ENCODE peak calls at places on chromosome 1, in five cellular contexts. W is NAMALWA; V is iris pigment epithelial cell; E is NCI-H2081; A is activated CD8-positive, alpha-beta memory T cell treated with anti-CD3 and anti-CD28 coated beads, Interleukin-2, amount 50 U/mL, for 48 hours. L is an unnamed sample.
A peak's percentile ranks its signal among the peaks of the same experiment; 100 is the strongest.

GRCh38 chr1:3349161-3349967 is 105.1 kb upstream of the ARHGEF16 start:
- DNase-seq in W (peak; percentile 21), E (no peak), A (no peak), V (no peak), L (no peak)

GRCh38 chr1:177975588-177976495 is 6.0 kb upstream of the SEC16B start:
- DNase-seq in E (no peak), W (no peak), A (no peak), V (peak; percentile 76), L (no peak)

GRCh38 chr1:174874337-174875053 is 125.3 kb upstream of the CACYBP start:
- DNase-seq in W (peak; percentile 80), V (no peak), E (peak; percentile 29), A (no peak), L (no peak)

GRCh38 chr1:38068220-38068979 is 21.8 kb upstream of the POU3F1 start:
- DNase-seq in V (no peak), A (no peak), E (peak; percentile 23), W (no peak), L (no peak)

GRCh38 chr1:10232213-10232612 is 21.8 kb downstream of the KIF1B start:
- DNase-seq in A (no peak), V (peak; percentile 11), W (no peak), E (no peak), L (no peak)

GRCh38 chr1:198212675-198213074 is 55.9 kb downstream of the NEK7 start:
- DNase-seq in E (no peak), A (no peak), W (no peak), V (peak; percentile 99), L (no peak)

GRCh38 chr1:202225131-202225530 is 31.5 kb downstream of the LGR6 start:
- DNase-seq in V (no peak), E (no peak), W (no peak), A (no peak), L (no peak)

GRCh38 chr1:244445320-244446181 is 6.2 kb downstream of the ADSS2 start:
- DNase-seq in A (no peak), W (no peak), V (no peak), E (no peak), L (no peak)

GRCh38 chr1:89112871-89113613 is 12.9 kb downstream of the GBP2 start:
- DNase-seq in E (no peak), W (no peak), A (no peak), V (no peak), L (no peak)

GRCh38 chr1:32241011-32241763 is 5.8 kb upstream of the FAM167B start:
- DNase-seq in A (no peak), W (no peak), V (no peak), E (peak; percentile 28), L (peak; percentile 84)

GRCh38 chr1:246907472-246907871 is 24.3 kb downstream of the AHCTF1 start:
- DNase-seq in W (peak; percentile 63), V (peak; percentile 53), E (peak; percentile 8), A (no peak), L (no peak)

GRCh38 chr1:94031591-94031990 is 89.4 kb downstream of the ABCA4 start:
- DNase-seq in E (no peak), W (no peak), V (no peak), A (no peak), L (no peak)

GRCh38 chr1:26544156-26544555 is 14.6 kb downstream of the RPS6KA1 start:
- DNase-seq in A (no peak), E (no peak), V (no peak), W (peak; percentile 25), L (no peak)

GRCh38 chr1:164591858-164592257 is 32.9 kb downstream of the PBX1 start:
- DNase-seq in V (peak; percentile 53), E (no peak), W (no peak), A (no peak), L (no peak)

GRCh38 chr1:91853397-91853796 is 32.6 kb downstream of the TGFBR3 start:
- DNase-seq in W (no peak), V (no peak), E (no peak), A (no peak), L (no peak)